ENCODE peak calls at places on chromosomes 12 and 14, in four cellular contexts. F, G, K and W are unnamed samples.

GRCh38 chr14:94424371-94424770 is 28.2 kb downstream of the SERPINA11 start:
- DNase-seq in F (no peak), G (no peak), K (no peak), W (no peak)

GRCh38 chr12:41151789-41152188 is 36.3 kb upstream of the PDZRN4 start:
- DNase-seq in F (no peak), G (no peak), K (no peak), W (no peak)

GRCh38 chr14:63611078-63611477 is 30.6 kb downstream of the WDR89 start:
- DNase-seq in F (no peak), G (no peak), K (no peak), W (no peak)

GRCh38 chr12:114269153-114269552 is 136.8 kb downstream of the TBX5 start:
- DNase-seq in F (no peak), G (peak; percentile 78), K (no peak), W (no peak)

GRCh38 chr14:31252865-31253264 is 45.3 kb upstream of the HECTD1 start:
- DNase-seq in F (no peak), G (no peak), K (no peak), W (no peak)

GRCh38 chr12:11182529-11182928 is 4.2 kb downstream of the TAS2R42 start:
- DNase-seq in F (no peak), G (no peak), K (no peak), W (no peak)

GRCh38 chr14:51368721-51369163 is 128.7 kb downstream of the TMX1 start:
- DNase-seq in F (no peak), G (no peak), K (no peak), W (peak; percentile 55)

GRCh38 chr12:28121433-28121832 is 68.8 kb upstream of the CCDC91 start:
- DNase-seq in F (no peak), G (no peak), K (no peak), W (no peak)